ENCODE peak calls at places on chromosomes 3 and 15, in six cellular contexts. B, O, T, E, C and Q are unnamed samples.

GRCh38 chr15:63991706-63992105 is 54.6 kb downstream of the DAPK2 start:
- DNase-seq in B (no peak), O (no peak), T (no peak), E (no peak), C (no peak), Q (no peak)

GRCh38 chr3:122962149-122962548 is 65.4 kb downstream of the SEMA5B start:
- DNase-seq in B (no peak), O (no peak), T (no peak), E (no peak), C (no peak), Q (no peak)

GRCh38 chr3:134294302-134294925 is 43.8 kb upstream of the RYK start:
- DNase-seq in B (no peak), O (no peak), T (no peak), E (no peak), C (no peak), Q (peak)

GRCh38 chr3:38582941-38583645 is 66.4 kb downstream of the SCN5A start:
- DNase-seq in B (no peak), O (no peak), T (no peak), E (no peak), C (peak), Q (no peak)

GRCh38 chr15:69074843-69075224 is 60.3 kb downstream of the NOX5 start:
- DNase-seq in B (no peak), O (no peak), T (no peak), E (no peak), C (peak), Q (no peak)

GRCh38 chr15:51334011-51334426 is 4.4 kb downstream of the CYP19A1 start:
- DNase-seq in B (no peak), O (no peak), T (no peak), E (no peak), C (no peak), Q (no peak)

GRCh38 chr3:31488475-31489017 is 44.2 kb upstream of the STT3B start:
- DNase-seq in B (no peak), O (no peak), T (no peak), E (no peak), C (no peak), Q (no peak)

GRCh38 chr15:32700501-32701150 is 17.2 kb upstream of the GREM1 start:
- DNase-seq in B (peak), O (no peak), T (no peak), E (no peak), C (no peak), Q (no peak)

GRCh38 chr15:55789066-55789660 is 46.2 kb upstream of the PRTG start:
- DNase-seq in B (no peak), O (peak), T (no peak), E (no peak), C (no peak), Q (no peak)

GRCh38 chr15:51634591-51635198 is 12.1 kb upstream of the DMXL2 start:
- DNase-seq in B (no peak), O (no peak), T (peak), E (no peak), C (no peak), Q (no peak)

GRCh38 chr15:53811530-53811929 is 52.1 kb upstream of the WDR72 start:
- DNase-seq in B (peak), O (no peak), T (no peak), E (no peak), C (peak), Q (no peak)

GRCh38 chr3:17894434-17895060 is 152.1 kb upstream of the TBC1D5 start:
- DNase-seq in B (peak), O (no peak), T (peak), E (no peak), C (no peak), Q (no peak)
- TF ChIP-seq SMC3 in B (no peak), O (peak), T (peak), E (peak), C (peak), Q (peak)

GRCh38 chr15:77030928-77031375 is 36.0 kb downstream of the PSTPIP1 start:
- DNase-seq in B (no peak), O (no peak), T (no peak), E (no peak), C (peak), Q (no peak)
- TF ChIP-seq SMC3 in B (no peak), O (no peak), T (no peak), E (no peak), C (no peak), Q (no peak)

DNA sequence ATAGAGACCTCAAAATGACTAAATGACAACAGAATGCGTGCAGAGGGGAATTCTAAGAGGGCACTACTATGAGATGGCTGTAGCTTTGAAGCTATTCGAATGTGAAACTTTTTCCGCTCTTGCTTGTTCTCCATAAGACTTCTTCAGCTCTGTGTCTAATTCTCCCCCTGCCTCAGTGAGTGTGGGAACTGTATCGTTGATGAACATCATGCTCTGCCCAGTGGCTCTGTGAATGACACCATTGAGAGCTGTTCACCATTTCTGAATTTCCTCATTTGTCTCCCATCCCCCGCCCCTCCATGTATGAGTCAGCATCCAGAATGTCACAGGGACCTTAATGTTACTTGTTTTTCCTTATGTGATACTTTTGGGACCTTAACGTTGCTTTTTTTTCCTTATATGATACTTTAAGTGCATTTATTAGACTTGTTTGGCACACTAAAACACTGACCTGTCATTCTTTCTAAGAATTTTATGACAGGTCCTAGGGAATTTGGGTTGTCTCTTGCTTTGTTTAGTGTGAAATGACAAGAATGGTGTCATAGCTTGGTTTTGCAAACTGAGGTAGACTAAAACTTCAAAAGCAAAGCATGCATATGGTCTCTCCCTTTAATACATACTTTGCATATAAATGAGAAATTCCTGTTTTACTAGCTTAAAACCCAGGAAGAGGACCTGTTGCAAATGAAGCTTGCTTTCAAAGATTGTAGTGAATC is 99.6 kb downstream of the FNDC3B start:
- DNase-seq in B (peak), O (peak), T (peak), E (no peak), C (no peak), Q (peak)
- TF ChIP-seq SMC3 in B (no peak), O (no peak), T (no peak), E (no peak), C (no peak), Q (peak)

GRCh38 chr3:9316881-9317341 is 45.9 kb upstream of the THUMPD3 start:
- DNase-seq in B (no peak), O (no peak), T (peak), E (no peak), C (no peak), Q (no peak)
- TF ChIP-seq SMC3 in B (no peak), O (no peak), T (no peak), E (no peak), C (no peak), Q (no peak)

GRCh38 chr3:59326246-59327024 is 276.6 kb upstream of the CFAP20DC start:
- DNase-seq in B (peak), O (peak), T (no peak), E (no peak), C (no peak), Q (no peak)
- TF ChIP-seq SMC3 in B (peak), O (no peak), T (no peak), E (no peak), C (no peak), Q (no peak)

GRCh38 chr3:25428003-25428861 is at the start of gene RARB:
- DNase-seq in B (peak), O (peak), T (peak), E (peak), C (peak), Q (no peak)
- TF ChIP-seq SMC3 in B (no peak), O (no peak), T (no peak), E (no peak), C (peak), Q (no peak)

DNA sequence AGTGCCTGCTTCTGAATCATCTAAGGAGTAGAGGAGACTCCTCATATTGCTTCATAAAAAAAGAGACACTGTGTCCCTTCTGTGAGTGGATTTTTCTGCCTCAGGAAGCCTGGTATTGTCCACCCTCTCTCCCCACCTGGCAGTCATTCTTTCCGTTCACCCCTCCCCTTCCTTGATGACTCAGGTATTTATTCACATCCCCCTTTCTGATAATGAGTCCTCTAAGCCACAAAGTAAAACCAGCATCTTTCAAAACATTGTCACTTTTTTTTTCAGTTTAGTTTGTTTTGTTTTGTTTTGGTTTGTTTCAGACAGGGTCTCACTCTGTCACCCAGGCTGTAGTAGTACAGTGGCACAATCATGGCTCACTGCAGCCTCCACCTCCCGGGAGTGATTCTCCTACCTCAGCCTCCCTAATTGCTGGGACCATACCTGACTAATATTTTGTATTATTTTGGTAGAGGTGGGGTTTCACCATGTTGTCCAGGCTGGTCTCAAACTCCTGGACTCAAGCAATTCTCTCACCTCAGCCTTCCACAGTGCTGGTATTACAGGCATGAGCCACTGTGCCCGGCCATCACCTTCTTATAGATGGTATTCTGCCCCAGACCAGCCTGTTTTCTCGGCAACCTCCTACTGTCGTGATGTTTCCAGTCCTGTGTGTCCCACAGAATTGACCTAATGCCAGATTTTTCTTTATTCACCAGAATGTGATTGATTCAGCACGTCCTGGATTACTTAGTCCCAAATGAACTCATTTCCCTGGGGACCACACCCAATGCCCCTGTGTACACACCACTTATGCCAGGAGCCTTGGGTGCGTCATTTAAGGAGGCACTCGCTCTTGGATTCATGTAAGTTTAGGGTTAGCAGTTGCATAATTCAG is 65.0 kb upstream of the UBE2E1 start:
- DNase-seq in B (no peak), O (no peak), T (no peak), E (peak), C (no peak), Q (no peak)
- TF ChIP-seq SMC3 in B (no peak), O (no peak), T (no peak), E (peak), C (no peak), Q (no peak)

GRCh38 chr15:39142500-39142899 is 438.4 kb upstream of the THBS1 start:
- DNase-seq in B (no peak), O (no peak), T (no peak), E (no peak), C (no peak), Q (no peak)

GRCh38 chr15:39144051-39144450 is 436.8 kb upstream of the THBS1 start:
- DNase-seq in B (no peak), O (no peak), T (no peak), E (no peak), C (no peak), Q (no peak)

GRCh38 chr15:39135989-39136388 is 444.9 kb upstream of the THBS1 start:
- DNase-seq in B (no peak), O (no peak), T (peak), E (no peak), C (no peak), Q (no peak)

GRCh38 chr15:39139431-39140059 is 441.3 kb upstream of the THBS1 start:
- DNase-seq in B (no peak), O (no peak), T (no peak), E (no peak), C (no peak), Q (no peak)

DNA sequence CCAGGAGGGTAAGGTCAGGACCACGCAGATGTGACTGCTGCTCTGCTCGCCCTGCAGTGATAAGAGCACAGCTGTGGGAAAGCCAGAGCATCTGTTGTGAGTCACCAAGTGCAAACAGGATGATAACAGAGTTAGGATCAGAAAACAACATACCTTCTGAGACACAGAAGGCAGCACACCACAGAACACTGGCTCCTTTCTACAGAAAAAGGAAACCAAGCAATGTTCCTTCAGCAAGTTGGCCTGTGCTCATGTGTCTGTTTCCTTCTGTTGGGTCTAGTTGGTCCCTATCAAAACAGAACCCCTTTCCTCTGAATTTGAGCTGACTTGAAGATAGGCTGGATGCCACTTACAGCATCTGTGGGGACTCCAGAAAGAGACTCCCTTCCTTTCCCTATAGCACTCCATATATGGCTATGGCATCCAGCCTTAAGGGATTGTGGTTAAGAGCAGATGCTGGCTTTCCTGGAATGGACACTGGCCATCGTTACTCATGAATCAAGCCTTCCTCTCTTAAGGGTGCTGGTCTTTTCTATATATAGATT is 440.7 kb upstream of the THBS1 start:
- DNase-seq in B (peak), O (peak), T (peak), E (peak), C (peak), Q (no peak)
- TF ChIP-seq SMC3 in B (no peak), O (no peak), T (peak), E (peak), C (no peak), Q (no peak)

DNA sequence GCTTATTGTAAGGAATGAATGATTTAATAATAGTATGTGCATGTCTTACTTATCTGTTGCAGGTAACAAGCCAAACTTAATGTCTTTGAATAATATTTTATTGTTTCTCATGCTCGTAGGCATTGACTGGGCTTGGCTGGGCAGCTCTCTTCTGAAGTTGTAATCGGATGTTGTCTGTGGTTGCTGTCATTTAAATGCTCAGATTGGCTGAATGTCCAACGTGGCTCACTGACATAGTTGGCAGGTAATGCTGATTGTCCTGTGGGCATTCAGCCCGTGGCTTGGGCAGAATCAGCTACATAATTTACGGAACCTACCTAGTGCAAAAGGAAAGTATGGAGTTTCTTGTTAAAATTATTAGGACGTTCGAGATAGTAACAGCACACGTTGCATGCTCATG is 297.4 kb upstream of the GBE1 start:
- DNase-seq in B (no peak), O (no peak), T (no peak), E (no peak), C (no peak), Q (no peak)
- TF ChIP-seq SMC3 in B (no peak), O (no peak), T (no peak), E (no peak), C (no peak), Q (no peak)